ENCODE peak calls at places on chromosomes 5 and 9, in seven cellular contexts. O, T, U, R, G, C and M are unnamed samples.

GRCh38 chr9:96495341-96495740 is 45.4 kb downstream of the HABP4 start:
- DNase-seq in R (no peak), T (peak), G (no peak), U (no peak), C (no peak), O (peak), M (peak)

GRCh38 chr9:133054966-133055365 is 6.8 kb upstream of the CEL start:
- DNase-seq in G (no peak), U (no peak), O (no peak), C (no peak), T (peak), R (peak), M (peak)

GRCh38 chr9:88186495-88187110 is 48.3 kb upstream of the SPATA31C2 start:
- DNase-seq in G (no peak), R (no peak), O (no peak), T (no peak), U (no peak), C (no peak), M (no peak)

GRCh38 chr5:137264573-137264972 is 234.6 kb downstream of the SPOCK1 start:
- DNase-seq in R (no peak), O (no peak), U (no peak), G (no peak), C (no peak), T (no peak), M (peak)

GRCh38 chr9:126301985-126302603 is 24.5 kb upstream of the MVB12B start:
- DNase-seq in T (peak), G (peak), R (peak), O (peak), C (peak), U (peak), M (peak)

GRCh38 chr9:36080519-36080918 is 43.8 kb downstream of the RECK start:
- DNase-seq in G (no peak), O (no peak), T (peak), C (no peak), U (no peak), R (no peak), M (no peak)

GRCh38 chr5:169037478-169037877 is 263.5 kb downstream of the SLIT3 start:
- DNase-seq in R (no peak), T (no peak), G (no peak), O (no peak), U (no peak), C (no peak), M (no peak)

GRCh38 chr5:113675166-113675565 is 161.7 kb downstream of the YTHDC2 start:
- DNase-seq in R (no peak), T (no peak), G (no peak), U (no peak), C (no peak), O (no peak), M (no peak)

GRCh38 chr9:135490166-135490870 is 10.2 kb upstream of the MRPS2 start:
- DNase-seq in T (no peak), O (no peak), U (no peak), G (no peak), C (no peak), R (no peak), M (no peak)

GRCh38 chr5:154933537-154933936 is 4.5 kb downstream of the GEMIN5 start:
- DNase-seq in R (no peak), T (no peak), U (no peak), G (no peak), C (no peak), O (no peak), M (no peak)

GRCh38 chr9:89684912-89685636 is 80.3 kb downstream of the GADD45G start:
- DNase-seq in R (no peak), U (peak), T (no peak), O (no peak), C (no peak), G (no peak), M (no peak)

GRCh38 chr5:56145511-56145910 is 87.6 kb downstream of the ANKRD55 start:
- DNase-seq in R (no peak), C (no peak), U (no peak), G (no peak), O (no peak), T (no peak), M (no peak)

GRCh38 chr5:35822541-35822940 is 34.1 kb upstream of the IL7R start:
- DNase-seq in R (no peak), G (no peak), O (no peak), C (no peak), T (no peak), U (no peak), M (no peak)

GRCh38 chr5:132224721-132225120 is 2.9 kb downstream of the P4HA2 start:
- DNase-seq in C (no peak), G (no peak), O (no peak), T (peak), R (no peak), U (no peak), M (no peak)

GRCh38 chr5:143964919-143965318 is 153.0 kb downstream of the HMHB1 start:
- DNase-seq in G (peak), R (no peak), T (peak), C (no peak), O (peak), U (no peak), M (no peak)

GRCh38 chr5:133883916-133884315 is 84.5 kb downstream of the C5orf15 start:
- DNase-seq in R (no peak), U (no peak), O (no peak), G (no peak), C (no peak), T (no peak), M (no peak)

GRCh38 chr5:177350776-177351391 is 584 bp downstream of the LMAN2 start:
- DNase-seq in T (no peak), G (no peak), R (no peak), U (no peak), C (no peak), O (no peak), M (no peak)

GRCh38 chr5:62689599-62690368 is 111.2 kb downstream of the LRRC70 start:
- DNase-seq in C (no peak), T (peak), O (peak), G (no peak), U (no peak), R (no peak), M (no peak)

DNA sequence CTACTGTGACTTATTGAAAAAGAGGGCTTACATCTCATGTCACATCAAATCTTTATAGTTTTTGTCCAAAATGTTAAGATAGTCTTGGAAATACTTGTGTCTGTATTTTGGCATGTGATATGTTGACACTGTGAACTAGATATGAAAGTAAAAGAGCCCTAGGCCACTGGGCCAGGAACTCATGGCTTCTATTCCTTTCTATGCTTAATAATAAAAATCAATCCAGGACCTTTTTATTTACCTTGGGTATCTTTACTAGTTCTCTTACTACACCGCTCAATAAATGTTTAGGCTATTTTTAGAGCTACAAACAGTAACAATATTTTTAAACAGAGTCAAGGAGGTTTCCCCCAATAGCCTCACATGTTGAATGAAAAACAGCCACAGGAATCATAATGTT is 348.6 kb upstream of the SLC24A2 start:
- DNase-seq in R (no peak), C (no peak), O (no peak), G (no peak), T (no peak), U (no peak), M (no peak)
- H3K4me3 ChIP-seq in R (no peak), C (no peak), O (no peak), G (no peak), T (no peak), U (no peak), M (no peak)

DNA sequence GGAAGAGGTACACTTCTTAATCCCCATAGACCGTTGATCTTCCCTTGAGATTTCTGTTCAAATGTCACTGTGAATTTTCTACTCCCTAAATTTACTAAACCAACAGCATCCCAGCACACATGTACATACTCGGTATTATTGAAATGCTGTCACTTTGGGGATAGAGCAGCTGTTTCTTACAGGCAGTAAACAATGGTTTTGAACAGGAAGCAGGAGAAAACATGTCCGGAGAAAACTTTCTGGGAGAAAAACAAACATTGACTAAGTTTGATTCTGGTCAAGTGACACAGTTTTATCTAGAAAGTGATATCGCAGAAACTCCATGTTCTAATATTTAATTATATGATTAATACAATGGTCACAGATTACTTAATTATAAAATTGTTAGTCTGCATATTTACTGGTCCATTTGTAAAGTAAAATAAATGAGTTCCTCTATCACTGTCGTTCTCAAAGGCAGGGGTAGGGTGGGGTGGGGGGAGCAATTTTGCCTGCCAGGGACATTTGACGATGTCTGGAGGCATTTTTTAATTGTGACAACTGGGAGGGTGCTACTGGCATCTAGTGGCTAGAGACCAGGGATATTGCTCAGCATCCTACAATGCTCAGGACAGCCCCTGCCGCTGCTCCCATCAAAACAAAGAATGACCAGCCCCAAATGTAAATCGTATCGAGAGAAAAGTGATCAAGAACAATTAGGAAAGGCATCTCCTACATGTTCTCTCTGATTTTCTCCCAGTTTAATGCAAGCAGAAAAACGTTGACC is 12.2 kb downstream of the TAS2R1 start:
- DNase-seq in U (no peak), O (no peak), T (no peak), R (no peak), G (no peak), C (no peak), M (no peak)
- TF ChIP-seq CTCF in U (no peak), O (no peak), T (peak), R (no peak), G (no peak), C (no peak), M (no peak)

GRCh38 chr5:149005077-149005892 is 57.6 kb downstream of the SH3TC2 start:
- DNase-seq in O (no peak), G (no peak), C (peak), U (no peak), T (peak), R (no peak), M (no peak)
- H3K4me3 ChIP-seq in O (no peak), G (no peak), C (no peak), U (no peak), T (no peak), R (no peak), M (no peak)

DNA sequence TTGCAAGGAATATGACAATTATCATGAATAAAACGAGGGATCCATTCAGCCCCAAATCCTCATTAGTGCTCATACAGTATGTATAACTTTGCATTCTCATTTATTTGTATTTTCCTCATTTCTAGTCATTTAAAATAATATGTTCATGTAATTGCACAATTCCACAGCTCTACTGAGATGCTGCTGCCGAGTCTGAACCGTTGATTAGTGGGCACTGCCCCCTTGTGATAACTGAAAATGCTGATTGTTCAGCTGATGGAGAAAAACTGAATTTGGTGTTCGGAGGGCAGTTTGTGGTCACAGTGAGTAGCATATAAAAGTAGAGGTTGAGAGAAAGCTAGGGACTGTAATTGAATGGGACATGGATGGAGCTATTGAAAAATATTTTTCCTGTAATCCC is 12.2 kb upstream of the GPR151 start:
- DNase-seq in G (no peak), U (no peak), T (peak), O (peak), R (no peak), C (peak), M (no peak)
- TF ChIP-seq CTCF in G (no peak), U (no peak), T (peak), O (peak), R (no peak), C (peak), M (no peak)

GRCh38 chr5:151682240-151682639 is 4.5 kb downstream of the SPARC start:
- DNase-seq in R (no peak), G (no peak), C (no peak), U (peak), O (no peak), T (peak), M (no peak)
- H3K4me3 ChIP-seq in R (no peak), G (no peak), C (no peak), U (peak), O (no peak), T (peak), M (peak)

DNA sequence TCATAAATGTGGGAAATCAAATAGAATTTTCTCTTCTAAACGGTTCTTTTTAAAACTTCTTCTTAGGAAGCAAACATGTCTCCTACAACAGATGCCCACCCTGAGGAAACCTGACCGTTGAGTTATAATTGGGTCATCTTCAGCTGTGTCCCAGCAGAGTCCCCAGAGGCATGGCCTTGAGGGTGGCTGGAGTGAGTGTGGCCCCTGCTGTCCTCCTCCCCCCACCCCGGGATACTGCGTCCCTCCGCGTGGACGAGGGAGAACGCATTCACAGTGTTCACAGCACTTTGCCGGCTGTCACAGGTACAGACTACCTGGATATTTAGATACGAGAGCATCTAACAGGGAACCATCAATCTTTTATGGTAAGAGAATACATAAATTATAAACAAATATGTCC is 214.8 kb downstream of the IRX2 start:
- DNase-seq in R (no peak), G (no peak), O (no peak), T (no peak), U (no peak), C (no peak), M (no peak)
- TF ChIP-seq CTCF in R (no peak), G (no peak), O (no peak), T (no peak), U (no peak), C (no peak), M (no peak)

DNA sequence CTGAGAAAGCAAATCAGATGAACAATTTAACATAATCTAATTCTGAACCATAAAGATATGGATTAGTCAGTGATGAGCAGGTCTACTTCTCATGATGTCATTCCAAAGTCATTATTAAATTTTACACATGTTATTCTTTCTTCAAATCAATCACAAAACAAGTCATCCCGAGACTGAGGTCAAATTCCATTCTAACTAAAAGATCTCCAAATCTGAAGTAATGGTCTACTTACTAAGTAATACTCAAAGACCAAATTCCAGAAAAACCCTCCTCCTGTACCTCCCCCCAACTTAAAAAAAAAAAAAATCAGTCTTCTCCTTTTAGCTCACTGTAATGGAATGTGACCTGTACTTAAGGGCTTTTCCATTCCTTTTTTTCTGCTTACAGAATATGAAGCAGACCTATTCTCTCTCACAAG is 4.7 kb downstream of the PFDN1 start:
- DNase-seq in C (peak), O (no peak), U (no peak), G (no peak), R (no peak), T (peak), M (no peak)
- H3K4me3 ChIP-seq in C (no peak), O (no peak), U (no peak), G (no peak), R (no peak), T (no peak), M (no peak)